ENCODE peak calls at places on chromosomes 2 and 18, in eight cellular contexts. One of them, this sample, is unnamed.

GRCh38 chr2:43887176-43887575 is 48.4 kb downstream of the ABCG8 start:
- DNase-seq in activated CD4-positive, alpha-beta T cell treated with anti-CD3 and anti-CD28 coated beads, Interleukin-2, amount 10 ng/mL, durations not matched to agents 7 days and 5 days: no peak
- DNase-seq in suprapubic skin: no peak
- DNase-seq in RWPE1: no peak
- DNase-seq in stimulated activated CD8-positive, alpha-beta memory T cell treated with anti-CD3 and anti-CD28 coated beads, Interleukin-12 subunit alpha, Interleukin-12 subunit beta, amount 100 ng/mL, for 1 hour: no peak
- DNase-seq in Right ventricle myocardium superior: no peak
- DNase-seq in CD4-positive, alpha-beta T cell: no peak
- DNase-seq in activated naive CD8-positive, alpha-beta T cell treated with anti-CD3 and anti-CD28 coated beads, Interleukin-2, amount 50 U/mL, for 24 hours: no peak
- DNase-seq in this sample: no peak

GRCh38 chr18:35110554-35111058 is 69.4 kb downstream of the MAPRE2 start:
- DNase-seq in activated CD4-positive, alpha-beta T cell treated with anti-CD3 and anti-CD28 coated beads, Interleukin-2, amount 10 ng/mL, durations not matched to agents 7 days and 5 days: no peak
- DNase-seq in suprapubic skin: no peak
- DNase-seq in RWPE1: no peak
- DNase-seq in stimulated activated CD8-positive, alpha-beta memory T cell treated with anti-CD3 and anti-CD28 coated beads, Interleukin-12 subunit alpha, Interleukin-12 subunit beta, amount 100 ng/mL, for 1 hour: no peak
- DNase-seq in Right ventricle myocardium superior: no peak
- DNase-seq in CD4-positive, alpha-beta T cell: no peak
- DNase-seq in activated naive CD8-positive, alpha-beta T cell treated with anti-CD3 and anti-CD28 coated beads, Interleukin-2, amount 50 U/mL, for 24 hours: no peak
- DNase-seq in this sample: no peak

GRCh38 chr18:9901377-9901776 is 12.4 kb upstream of the VAPA start:
- DNase-seq in activated CD4-positive, alpha-beta T cell treated with anti-CD3 and anti-CD28 coated beads, Interleukin-2, amount 10 ng/mL, durations not matched to agents 7 days and 5 days: no peak
- DNase-seq in suprapubic skin: no peak
- DNase-seq in RWPE1: no peak
- DNase-seq in stimulated activated CD8-positive, alpha-beta memory T cell treated with anti-CD3 and anti-CD28 coated beads, Interleukin-12 subunit alpha, Interleukin-12 subunit beta, amount 100 ng/mL, for 1 hour: no peak
- DNase-seq in Right ventricle myocardium superior: no peak
- DNase-seq in CD4-positive, alpha-beta T cell: no peak
- DNase-seq in activated naive CD8-positive, alpha-beta T cell treated with anti-CD3 and anti-CD28 coated beads, Interleukin-2, amount 50 U/mL, for 24 hours: no peak
- DNase-seq in this sample: no peak

GRCh38 chr2:41981417-41981816 is 66.4 kb upstream of the PKDCC start:
- DNase-seq in activated CD4-positive, alpha-beta T cell treated with anti-CD3 and anti-CD28 coated beads, Interleukin-2, amount 10 ng/mL, durations not matched to agents 7 days and 5 days: no peak
- DNase-seq in suprapubic skin: no peak
- DNase-seq in RWPE1: no peak
- DNase-seq in stimulated activated CD8-positive, alpha-beta memory T cell treated with anti-CD3 and anti-CD28 coated beads, Interleukin-12 subunit alpha, Interleukin-12 subunit beta, amount 100 ng/mL, for 1 hour: no peak
- DNase-seq in Right ventricle myocardium superior: no peak
- DNase-seq in CD4-positive, alpha-beta T cell: no peak
- DNase-seq in activated naive CD8-positive, alpha-beta T cell treated with anti-CD3 and anti-CD28 coated beads, Interleukin-2, amount 50 U/mL, for 24 hours: no peak
- DNase-seq in this sample: no peak

GRCh38 chr18:35939166-35939565 is 33.3 kb upstream of the RMP24 start:
- DNase-seq in activated CD4-positive, alpha-beta T cell treated with anti-CD3 and anti-CD28 coated beads, Interleukin-2, amount 10 ng/mL, durations not matched to agents 7 days and 5 days: no peak
- DNase-seq in suprapubic skin: no peak
- DNase-seq in RWPE1: no peak
- DNase-seq in stimulated activated CD8-positive, alpha-beta memory T cell treated with anti-CD3 and anti-CD28 coated beads, Interleukin-12 subunit alpha, Interleukin-12 subunit beta, amount 100 ng/mL, for 1 hour: no peak
- DNase-seq in Right ventricle myocardium superior: no peak
- DNase-seq in CD4-positive, alpha-beta T cell: no peak
- DNase-seq in activated naive CD8-positive, alpha-beta T cell treated with anti-CD3 and anti-CD28 coated beads, Interleukin-2, amount 50 U/mL, for 24 hours: no peak
- DNase-seq in this sample: no peak

GRCh38 chr2:39650468-39650867 is 15.2 kb upstream of the TMEM178A start:
- DNase-seq in activated CD4-positive, alpha-beta T cell treated with anti-CD3 and anti-CD28 coated beads, Interleukin-2, amount 10 ng/mL, durations not matched to agents 7 days and 5 days: no peak
- DNase-seq in suprapubic skin: no peak
- DNase-seq in RWPE1: no peak
- DNase-seq in stimulated activated CD8-positive, alpha-beta memory T cell treated with anti-CD3 and anti-CD28 coated beads, Interleukin-12 subunit alpha, Interleukin-12 subunit beta, amount 100 ng/mL, for 1 hour: no peak
- DNase-seq in Right ventricle myocardium superior: no peak
- DNase-seq in CD4-positive, alpha-beta T cell: no peak
- DNase-seq in activated naive CD8-positive, alpha-beta T cell treated with anti-CD3 and anti-CD28 coated beads, Interleukin-2, amount 50 U/mL, for 24 hours: no peak
- DNase-seq in this sample: no peak

GRCh38 chr2:175057078-175057685 is 52.0 kb upstream of the CHN1 start:
- DNase-seq in activated CD4-positive, alpha-beta T cell treated with anti-CD3 and anti-CD28 coated beads, Interleukin-2, amount 10 ng/mL, durations not matched to agents 7 days and 5 days: no peak
- DNase-seq in suprapubic skin: no peak
- DNase-seq in RWPE1: no peak
- DNase-seq in stimulated activated CD8-positive, alpha-beta memory T cell treated with anti-CD3 and anti-CD28 coated beads, Interleukin-12 subunit alpha, Interleukin-12 subunit beta, amount 100 ng/mL, for 1 hour: no peak
- DNase-seq in Right ventricle myocardium superior: no peak
- DNase-seq in CD4-positive, alpha-beta T cell: no peak
- DNase-seq in activated naive CD8-positive, alpha-beta T cell treated with anti-CD3 and anti-CD28 coated beads, Interleukin-2, amount 50 U/mL, for 24 hours: no peak
- DNase-seq in this sample: no peak

GRCh38 chr2:151459368-151459767 is 49.7 kb downstream of the RIF1 start:
- DNase-seq in activated CD4-positive, alpha-beta T cell treated with anti-CD3 and anti-CD28 coated beads, Interleukin-2, amount 10 ng/mL, durations not matched to agents 7 days and 5 days: no peak
- DNase-seq in suprapubic skin: no peak
- DNase-seq in RWPE1: no peak
- DNase-seq in stimulated activated CD8-positive, alpha-beta memory T cell treated with anti-CD3 and anti-CD28 coated beads, Interleukin-12 subunit alpha, Interleukin-12 subunit beta, amount 100 ng/mL, for 1 hour: no peak
- DNase-seq in Right ventricle myocardium superior: no peak
- DNase-seq in CD4-positive, alpha-beta T cell: no peak
- DNase-seq in activated naive CD8-positive, alpha-beta T cell treated with anti-CD3 and anti-CD28 coated beads, Interleukin-2, amount 50 U/mL, for 24 hours: no peak
- DNase-seq in this sample: no peak

GRCh38 chr2:197196737-197197136 is 113.8 kb downstream of the ANKRD44 start:
- DNase-seq in activated CD4-positive, alpha-beta T cell treated with anti-CD3 and anti-CD28 coated beads, Interleukin-2, amount 10 ng/mL, durations not matched to agents 7 days and 5 days: no peak
- DNase-seq in suprapubic skin: no peak
- DNase-seq in RWPE1: no peak
- DNase-seq in stimulated activated CD8-positive, alpha-beta memory T cell treated with anti-CD3 and anti-CD28 coated beads, Interleukin-12 subunit alpha, Interleukin-12 subunit beta, amount 100 ng/mL, for 1 hour: no peak
- DNase-seq in Right ventricle myocardium superior: no peak
- DNase-seq in CD4-positive, alpha-beta T cell: no peak
- DNase-seq in activated naive CD8-positive, alpha-beta T cell treated with anti-CD3 and anti-CD28 coated beads, Interleukin-2, amount 50 U/mL, for 24 hours: no peak
- DNase-seq in this sample: no peak

GRCh38 chr2:101125374-101125773 is 25.8 kb downstream of the TBC1D8 start:
- DNase-seq in activated CD4-positive, alpha-beta T cell treated with anti-CD3 and anti-CD28 coated beads, Interleukin-2, amount 10 ng/mL, durations not matched to agents 7 days and 5 days: no peak
- DNase-seq in suprapubic skin: no peak
- DNase-seq in RWPE1: peak
- DNase-seq in stimulated activated CD8-positive, alpha-beta memory T cell treated with anti-CD3 and anti-CD28 coated beads, Interleukin-12 subunit alpha, Interleukin-12 subunit beta, amount 100 ng/mL, for 1 hour: no peak
- DNase-seq in Right ventricle myocardium superior: no peak
- DNase-seq in CD4-positive, alpha-beta T cell: no peak
- DNase-seq in activated naive CD8-positive, alpha-beta T cell treated with anti-CD3 and anti-CD28 coated beads, Interleukin-2, amount 50 U/mL, for 24 hours: no peak
- DNase-seq in this sample: no peak

GRCh38 chr2:161103451-161103831 is 56.8 kb upstream of the TANK start:
- DNase-seq in activated CD4-positive, alpha-beta T cell treated with anti-CD3 and anti-CD28 coated beads, Interleukin-2, amount 10 ng/mL, durations not matched to agents 7 days and 5 days: no peak
- DNase-seq in suprapubic skin: no peak
- DNase-seq in RWPE1: no peak
- DNase-seq in stimulated activated CD8-positive, alpha-beta memory T cell treated with anti-CD3 and anti-CD28 coated beads, Interleukin-12 subunit alpha, Interleukin-12 subunit beta, amount 100 ng/mL, for 1 hour: no peak
- DNase-seq in Right ventricle myocardium superior: no peak
- DNase-seq in CD4-positive, alpha-beta T cell: no peak
- DNase-seq in activated naive CD8-positive, alpha-beta T cell treated with anti-CD3 and anti-CD28 coated beads, Interleukin-2, amount 50 U/mL, for 24 hours: no peak
- DNase-seq in this sample: no peak

GRCh38 chr2:203861197-203861596 is 6.4 kb upstream of the CTLA4 start:
- DNase-seq in activated CD4-positive, alpha-beta T cell treated with anti-CD3 and anti-CD28 coated beads, Interleukin-2, amount 10 ng/mL, durations not matched to agents 7 days and 5 days: no peak
- DNase-seq in suprapubic skin: no peak
- DNase-seq in RWPE1: no peak
- DNase-seq in stimulated activated CD8-positive, alpha-beta memory T cell treated with anti-CD3 and anti-CD28 coated beads, Interleukin-12 subunit alpha, Interleukin-12 subunit beta, amount 100 ng/mL, for 1 hour: no peak
- DNase-seq in Right ventricle myocardium superior: no peak
- DNase-seq in CD4-positive, alpha-beta T cell: no peak
- DNase-seq in activated naive CD8-positive, alpha-beta T cell treated with anti-CD3 and anti-CD28 coated beads, Interleukin-2, amount 50 U/mL, for 24 hours: no peak
- DNase-seq in this sample: no peak

GRCh38 chr18:13626544-13626908 is 99.8 kb downstream of the FAM210A start:
- DNase-seq in activated CD4-positive, alpha-beta T cell treated with anti-CD3 and anti-CD28 coated beads, Interleukin-2, amount 10 ng/mL, durations not matched to agents 7 days and 5 days: no peak
- DNase-seq in suprapubic skin: peak
- DNase-seq in RWPE1: no peak
- DNase-seq in stimulated activated CD8-positive, alpha-beta memory T cell treated with anti-CD3 and anti-CD28 coated beads, Interleukin-12 subunit alpha, Interleukin-12 subunit beta, amount 100 ng/mL, for 1 hour: no peak
- DNase-seq in Right ventricle myocardium superior: no peak
- DNase-seq in CD4-positive, alpha-beta T cell: no peak
- DNase-seq in activated naive CD8-positive, alpha-beta T cell treated with anti-CD3 and anti-CD28 coated beads, Interleukin-2, amount 50 U/mL, for 24 hours: no peak
- DNase-seq in this sample: no peak

GRCh38 chr2:10258726-10259125 is 44.0 kb upstream of the HPCAL1 start:
- DNase-seq in activated CD4-positive, alpha-beta T cell treated with anti-CD3 and anti-CD28 coated beads, Interleukin-2, amount 10 ng/mL, durations not matched to agents 7 days and 5 days: no peak
- DNase-seq in suprapubic skin: no peak
- DNase-seq in RWPE1: no peak
- DNase-seq in stimulated activated CD8-positive, alpha-beta memory T cell treated with anti-CD3 and anti-CD28 coated beads, Interleukin-12 subunit alpha, Interleukin-12 subunit beta, amount 100 ng/mL, for 1 hour: no peak
- DNase-seq in Right ventricle myocardium superior: peak
- DNase-seq in CD4-positive, alpha-beta T cell: no peak
- DNase-seq in activated naive CD8-positive, alpha-beta T cell treated with anti-CD3 and anti-CD28 coated beads, Interleukin-2, amount 50 U/mL, for 24 hours: no peak
- DNase-seq in this sample: no peak

GRCh38 chr18:79507546-79508480 is 112.1 kb downstream of the NFATC1 start:
- DNase-seq in activated CD4-positive, alpha-beta T cell treated with anti-CD3 and anti-CD28 coated beads, Interleukin-2, amount 10 ng/mL, durations not matched to agents 7 days and 5 days: no peak
- DNase-seq in suprapubic skin: peak
- DNase-seq in RWPE1: peak
- DNase-seq in stimulated activated CD8-positive, alpha-beta memory T cell treated with anti-CD3 and anti-CD28 coated beads, Interleukin-12 subunit alpha, Interleukin-12 subunit beta, amount 100 ng/mL, for 1 hour: no peak
- DNase-seq in Right ventricle myocardium superior: peak
- DNase-seq in CD4-positive, alpha-beta T cell: no peak
- DNase-seq in activated naive CD8-positive, alpha-beta T cell treated with anti-CD3 and anti-CD28 coated beads, Interleukin-2, amount 50 U/mL, for 24 hours: peak
- DNase-seq in this sample: peak